ENCODE peak calls at places on chromosomes 16 and 17, in six cellular contexts. T, L, V, X, H and Z are unnamed samples.

GRCh38 chr17:56543280-56543679 is 50.2 kb upstream of the NOG start:
- DNase-seq in X (no peak), T (no peak), V (no peak), H (no peak), L (no peak), Z (no peak)

GRCh38 chr16:85919271-85920267 is 20.6 kb downstream of the IRF8 start:
- DNase-seq in V (no peak), L (no peak), H (no peak), X (no peak), T (no peak), Z (no peak)

GRCh38 chr16:8096211-8096610 is 494.1 kb downstream of the TMEM114 start:
- DNase-seq in X (no peak), H (no peak), T (no peak), L (no peak), V (no peak), Z (no peak)

GRCh38 chr16:49350265-49351103 is 23.1 kb upstream of the C16orf78 start:
- DNase-seq in X (peak; percentile 67), H (peak; percentile 37), V (no peak), L (peak; percentile 75), T (no peak), Z (peak; percentile 69)

GRCh38 chr16:86151372-86151950 is 252.5 kb downstream of the IRF8 start:
- DNase-seq in V (no peak), H (no peak), X (no peak), T (no peak), L (no peak), Z (no peak)

GRCh38 chr16:74999208-74999682 is 421 bp downstream of the ZNRF1 start:
- DNase-seq in L (peak; percentile 86), X (peak; percentile 44), V (no peak), H (no peak), T (no peak), Z (peak; percentile 44)

GRCh38 chr17:4043862-4044261 is 79.6 kb upstream of the ATP2A3 start:
- DNase-seq in T (no peak), L (no peak), V (peak; percentile 39), X (no peak), H (no peak), Z (no peak)

GRCh38 chr17:49861150-49861884 is 13.4 kb upstream of the TAC4 start:
- DNase-seq in L (peak; percentile 91), T (no peak), H (peak; percentile 64), V (no peak), X (peak; percentile 75), Z (peak; percentile 62)

GRCh38 chr16:74700206-74701040 is at the start of gene MLKL:
- DNase-seq in L (peak; percentile 45), T (no peak), X (no peak), V (peak; percentile 11), H (peak; percentile 62), Z (peak; percentile 50)

GRCh38 chr16:82641336-82641984 is 14.7 kb downstream of the CDH13 start:
- DNase-seq in L (no peak), V (no peak), X (no peak), H (no peak), T (no peak), Z (no peak)

GRCh38 chr16:83206426-83206825 is 579.7 kb downstream of the CDH13 start:
- DNase-seq in V (no peak), L (no peak), T (no peak), H (no peak), X (no peak), Z (no peak)

GRCh38 chr17:9802701-9803100 is 11.3 kb upstream of the DHRS7C start:
- DNase-seq in X (no peak), V (no peak), T (no peak), L (no peak), H (no peak), Z (no peak)

DNA sequence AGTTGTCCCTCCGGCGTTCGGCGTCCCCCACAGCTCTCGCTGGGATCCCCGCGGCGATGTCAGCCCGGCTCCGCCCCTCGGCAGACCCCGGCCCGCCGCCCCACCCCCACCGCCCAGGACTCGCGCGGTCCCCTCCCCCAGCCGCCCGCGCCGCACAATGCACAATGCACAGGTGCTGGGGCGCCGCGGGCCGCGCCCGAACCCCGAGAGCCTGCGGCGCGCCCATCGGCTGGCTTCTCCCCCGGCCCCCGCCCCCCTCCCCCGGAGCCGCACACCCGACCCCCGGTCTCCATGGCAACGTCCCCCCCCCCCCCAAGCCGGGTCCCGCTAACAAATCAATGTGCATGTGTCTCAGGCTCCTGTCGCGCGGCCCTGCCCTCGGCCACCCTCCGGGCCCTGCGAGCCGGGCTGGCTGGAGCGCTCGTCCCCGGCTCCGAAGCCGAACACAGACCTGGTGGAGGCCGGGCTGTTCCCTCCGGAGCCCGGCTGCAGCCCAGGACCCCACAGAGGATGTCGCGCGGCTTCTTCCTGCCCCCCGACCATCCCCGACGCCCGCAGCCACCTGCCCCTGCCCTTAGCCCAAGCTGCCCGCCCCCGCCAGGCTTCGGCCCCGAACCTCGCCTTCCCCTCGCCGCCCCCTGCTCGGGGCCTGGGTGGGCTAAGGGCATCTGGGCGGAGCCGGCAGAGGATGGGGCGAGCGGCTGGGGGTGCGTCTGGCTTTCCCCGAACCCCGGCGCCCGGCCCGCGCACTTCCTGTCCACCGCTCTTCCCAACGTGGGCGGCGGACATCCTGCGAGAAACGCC is 817 bp upstream of the CBX8 start:
- DNase-seq in T (no peak), H (no peak), V (no peak), X (no peak), L (peak; percentile 87), Z (no peak)
- TF ChIP-seq TAF1 in T (no peak), H (no peak), V (no peak), X (no peak), L (no peak), Z (no peak)

GRCh38 chr17:47862621-47863440 is 11.9 kb upstream of the SP6 start:
- DNase-seq in X (no peak), V (no peak), H (no peak), T (no peak), L (no peak), Z (no peak)
- TF ChIP-seq POLR2A in X (no peak), V (no peak), H (no peak), T (no peak), L (no peak), Z (no peak)

GRCh38 chr16:30054959-30055553 is 10.5 kb upstream of the ALDOA start:
- DNase-seq in L (peak; percentile 56), H (peak; percentile 62), T (no peak), V (no peak), X (no peak), Z (peak; percentile 56)
- TF ChIP-seq TAF1 in L (no peak), H (no peak), T (no peak), V (no peak), X (no peak), Z (no peak)

GRCh38 chr16:2904100-2904921 is 7.4 kb upstream of the FLYWCH1 start:
- DNase-seq in V (no peak), T (no peak), H (peak; percentile 73), X (peak; percentile 92), L (peak; percentile 78), Z (peak; percentile 90)
- TF ChIP-seq POLR2A in V (peak; percentile 74), T (no peak), H (peak; percentile 60), X (no peak), L (peak; percentile 33), Z (no peak)

GRCh38 chr17:62017496-62017895 is 47.6 kb downstream of the MED13 start:
- DNase-seq in V (no peak), T (no peak), H (no peak), X (no peak), L (no peak), Z (no peak)
- TF ChIP-seq TAF1 in V (no peak), T (no peak), H (no peak), X (no peak), L (no peak), Z (no peak)

GRCh38 chr17:68937890-68938514 is 17.2 kb downstream of the ABCA8 start:
- DNase-seq in V (no peak), L (no peak), H (peak; percentile 82), T (no peak), X (no peak), Z (no peak)
- TF ChIP-seq POLR2A in V (no peak), L (no peak), H (no peak), T (no peak), X (no peak), Z (no peak)

GRCh38 chr17:51815097-51815496 is 343.4 kb downstream of the CA10 start:
- DNase-seq in L (no peak), H (no peak), X (no peak), T (no peak), V (no peak), Z (no peak)

GRCh38 chr17:51813784-51814174 is 344.7 kb downstream of the CA10 start:
- DNase-seq in T (no peak), H (no peak), L (no peak), V (no peak), X (no peak), Z (no peak)

GRCh38 chr17:51817955-51818354 is 340.6 kb downstream of the CA10 start:
- DNase-seq in T (no peak), X (no peak), H (no peak), L (no peak), V (no peak), Z (no peak)

GRCh38 chr17:51814521-51814920 is 344.0 kb downstream of the CA10 start:
- DNase-seq in L (no peak), H (no peak), T (no peak), X (no peak), V (no peak), Z (no peak)

GRCh38 chr17:51813166-51813783 is 345.2 kb downstream of the CA10 start:
- DNase-seq in H (no peak), X (no peak), V (no peak), L (no peak), T (no peak), Z (no peak)
- TF ChIP-seq TAF1 in H (no peak), X (no peak), V (no peak), L (no peak), T (no peak), Z (no peak)

GRCh38 chr17:45425125-45425983 is 7.3 kb downstream of the ARHGAP27 start:
- DNase-seq in L (peak; percentile 77), T (peak; percentile 86), X (no peak), V (no peak), H (peak; percentile 99), Z (no peak)
- TF ChIP-seq POLR2A in L (no peak), T (peak; percentile 75), X (no peak), V (no peak), H (peak; percentile 91), Z (no peak)